ENCODE peak calls at places on chromosomes 1 and 21, in eight cellular contexts. O is stimulated activated CD8-positive, alpha-beta memory T cell treated with anti-CD3 and anti-CD28 coated beads, Interleukin-15, amount 100 ng/mL, for 48 hours; S is left cardiac atrium; V is HT-29; N is GM06990; E is AG04450; R is hippocampal formation; Q is activated gamma-delta T cell. M is an unnamed sample.

GRCh38 chr21:16258834-16259611 is 529.2 kb downstream of the USP25 start:
- DNase-seq in N (no peak), O (no peak), Q (no peak), R (no peak), V (no peak), E (no peak), S (no peak), M (no peak)

GRCh38 chr1:119226880-119227279 is 86.4 kb upstream of the WARS2 start:
- DNase-seq in R (no peak), V (no peak), O (no peak), Q (no peak), S (no peak), E (no peak), N (no peak), M (no peak)

GRCh38 chr1:21232044-21232443 is 55.3 kb upstream of the EIF4G3 start:
- DNase-seq in R (peak), V (peak), N (no peak), S (no peak), E (no peak), Q (no peak), O (no peak), M (peak)

GRCh38 chr1:84998642-84999280 is 1.8 kb upstream of the MCOLN2 start:
- DNase-seq in Q (no peak), N (peak), R (no peak), S (no peak), E (no peak), V (no peak), O (peak), M (no peak)

GRCh38 chr1:6570066-6570465 is 9.7 kb upstream of the ZBTB48 start:
- DNase-seq in V (no peak), N (no peak), O (no peak), E (no peak), S (no peak), R (no peak), Q (no peak), M (no peak)

GRCh38 chr1:231139125-231139649 is 22.7 kb upstream of the TRIM67 start:
- DNase-seq in R (no peak), N (no peak), S (no peak), O (no peak), Q (no peak), E (no peak), V (no peak), M (no peak)

GRCh38 chr1:111777301-111777700 is 21.6 kb downstream of the DDX20 start:
- DNase-seq in S (no peak), R (no peak), O (no peak), E (no peak), Q (no peak), N (no peak), V (no peak), M (no peak)

GRCh38 chr1:25246600-25247023 is 642 bp downstream of the RSRP1 start:
- DNase-seq in V (no peak), Q (peak), N (no peak), E (no peak), S (no peak), O (no peak), R (no peak), M (peak)

GRCh38 chr1:160907976-160908375 is 23.0 kb upstream of the ITLN1 start:
- DNase-seq in V (no peak), N (no peak), O (no peak), R (no peak), S (peak), Q (no peak), E (no peak), M (no peak)

GRCh38 chr1:209657140-209657879 is 5.1 kb upstream of the LAMB3 start:
- DNase-seq in S (no peak), V (no peak), N (peak), Q (no peak), O (no peak), R (no peak), E (no peak), M (no peak)

GRCh38 chr1:12279728-12280469 is 50.1 kb downstream of the VPS13D start:
- DNase-seq in N (no peak), E (no peak), O (no peak), R (no peak), S (no peak), Q (no peak), V (no peak), M (no peak)

GRCh38 chr1:6591222-6591621 is 11.4 kb downstream of the ZBTB48 start:
- DNase-seq in R (no peak), O (no peak), N (no peak), V (no peak), Q (no peak), E (no peak), S (no peak), M (no peak)

GRCh38 chr1:59452559-59452958 is 155.7 kb downstream of the FGGY start:
- DNase-seq in V (no peak), R (no peak), N (no peak), O (no peak), S (no peak), E (no peak), Q (no peak), M (no peak)

GRCh38 chr1:41041866-41042265 is 20.3 kb upstream of the SLFNL1 start:
- DNase-seq in R (no peak), Q (no peak), S (no peak), V (no peak), O (no peak), N (no peak), E (no peak), M (no peak)

GRCh38 chr1:74343191-74343590 is 108.0 kb downstream of the TNNI3K start:
- DNase-seq in Q (no peak), R (no peak), O (no peak), E (no peak), V (peak), S (no peak), N (no peak), M (no peak)

GRCh38 chr1:76587213-76587612 is 280.1 kb upstream of the ST6GALNAC5 start:
- DNase-seq in N (no peak), Q (no peak), O (no peak), E (no peak), V (no peak), R (no peak), S (no peak), M (no peak)

GRCh38 chr1:113905435-113905861 is 322 bp downstream of the DCLRE1B start:
- DNase-seq in V (peak), S (peak), O (no peak), R (no peak), N (no peak), Q (no peak), E (no peak), M (no peak)

GRCh38 chr21:34176442-34176841 is 103.1 kb downstream of the MRPS6 start:
- DNase-seq in O (no peak), N (no peak), R (no peak), E (no peak), S (no peak), V (no peak), Q (no peak), M (no peak)

GRCh38 chr1:13762642-13763041 is 62.7 kb downstream of the PRDM2 start:
- DNase-seq in N (no peak), R (no peak), O (no peak), V (no peak), S (no peak), Q (no peak), E (no peak), M (no peak)

GRCh38 chr1:172321429-172321828 is 99.1 kb upstream of the C1orf105 start:
- DNase-seq in Q (no peak), V (no peak), O (no peak), N (no peak), S (no peak), E (no peak), R (no peak), M (peak)

GRCh38 chr21:18144341-18144740 is 100.3 kb upstream of the CHODL start:
- DNase-seq in V (no peak), R (no peak), E (no peak), O (no peak), S (no peak), N (no peak), Q (no peak), M (no peak)

GRCh38 chr1:201877877-201878339 is 10.8 kb upstream of the SHISA4 start:
- DNase-seq in O (no peak), E (no peak), V (peak), N (no peak), S (no peak), R (peak), Q (no peak), M (peak)

GRCh38 chr1:172269644-172270043 is 150.8 kb upstream of the C1orf105 start:
- DNase-seq in R (no peak), E (no peak), O (no peak), V (no peak), S (no peak), Q (no peak), N (no peak), M (no peak)

GRCh38 chr1:19517017-19517416 is 31.7 kb upstream of the CAPZB start:
- DNase-seq in O (no peak), Q (no peak), N (no peak), V (no peak), S (no peak), E (no peak), R (no peak), M (no peak)

GRCh38 chr1:186303911-186304310 is 71.1 kb downstream of the TPR start:
- DNase-seq in O (no peak), V (no peak), R (no peak), S (no peak), N (no peak), E (no peak), Q (no peak), M (no peak)

M was measured in ACHN.